ENCODE peak calls at places on chromosomes 6 and 20, in four cellular contexts. S, I, L and P are unnamed samples. For H3K4me1 and H3K27me3, the result is how much of the 10 kb centered on the place peaks cover.

GRCh38 chr6:32940656-32941411 is at the start of gene HLA-DMB:
- DNase-seq in S (peak), I (peak), L (peak), P (no peak)

GRCh38 chr20:14622796-14623195 is 285.4 kb upstream of the FLRT3 start:
- DNase-seq in S (no peak), I (no peak), L (no peak), P (peak)

GRCh38 chr6:163354779-163355431 is 59.6 kb upstream of the QKI start:
- DNase-seq in S (no peak), I (no peak), L (peak), P (peak)

GRCh38 chr6:44381739-44382138 is 5.8 kb upstream of the CDC5L start:
- DNase-seq in S (no peak), I (no peak), L (no peak), P (no peak)

GRCh38 chr20:47667531-47668312 is 117.6 kb downstream of the SULF2 start:
- DNase-seq in S (no peak), I (no peak), L (no peak), P (no peak)

GRCh38 chr6:38319259-38320255 is 320.2 kb downstream of the BTBD9 start:
- DNase-seq in S (no peak), I (peak), L (no peak), P (no peak)

GRCh38 chr6:136742125-136742524 is 50.2 kb downstream of the MAP3K5 start:
- DNase-seq in S (no peak), I (no peak), L (no peak), P (no peak)

GRCh38 chr20:34663213-34663943 is 13.5 kb downstream of the PIGU start:
- DNase-seq in S (no peak), I (no peak), L (no peak), P (no peak)

GRCh38 chr20:25223179-25223661 is 24.7 kb upstream of the PYGB start:
- DNase-seq in S (peak), I (no peak), L (no peak), P (peak)

GRCh38 chr6:33578588-33579011 is 1.5 kb downstream of the BAK1 start:
- DNase-seq in S (no peak), I (no peak), L (peak), P (no peak)

GRCh38 chr6:159062564-159062945 is 17.8 kb upstream of the TAGAP start:
- DNase-seq in S (no peak), I (no peak), L (peak), P (no peak)

GRCh38 chr20:14830466-14830865 is 493.1 kb upstream of the FLRT3 start:
- DNase-seq in S (no peak), I (no peak), L (no peak), P (no peak)

GRCh38 chr6:130965657-130966056 is 97.4 kb downstream of the EPB41L2 start:
- DNase-seq in S (no peak), I (no peak), L (no peak), P (no peak)

GRCh38 chr6:107999341-107999740 is 41.3 kb upstream of the SEC63 start:
- DNase-seq in S (no peak), I (no peak), L (no peak), P (no peak)

GRCh38 chr6:150068786-150069648 is at the start of gene ULBP3:
- DNase-seq in S (no peak), I (peak), L (peak), P (peak)

GRCh38 chr6:11585426-11586016 is 48.0 kb downstream of the TMEM170B start:
- DNase-seq in S (peak), I (no peak), L (no peak), P (no peak)

GRCh38 chr6:338815-339262 is 46.6 kb downstream of the DUSP22 start:
- DNase-seq in S (no peak), I (no peak), L (no peak), P (no peak)
- H3K4me1 ChIP-seq in S (under half), I (under half), L (under half), P (under half)

GRCh38 chr6:70151616-70152015 is 151.3 kb downstream of the COL9A1 start:
- DNase-seq in S (no peak), I (peak), L (no peak), P (no peak)
- H3K27me3 ChIP-seq in S (under half), I (under half), L (under half), P (under half)

GRCh38 chr6:69792292-69792691 is 4.5 kb downstream of the LMBRD1 start:
- DNase-seq in S (no peak), I (peak), L (no peak), P (no peak)

GRCh38 chr6:69796081-69796626 is 656 bp downstream of the LMBRD1 start:
- DNase-seq in S (no peak), I (peak), L (peak), P (no peak)

GRCh38 chr6:69796627-69797390 is at the start of gene LMBRD1:
- DNase-seq in S (peak), I (peak), L (peak), P (peak)

GRCh38 chr6:69791065-69791471 is 5.7 kb downstream of the LMBRD1 start:
- DNase-seq in S (no peak), I (no peak), L (no peak), P (no peak)

GRCh38 chr6:69795469-69796080 is 1.2 kb downstream of the LMBRD1 start:
- DNase-seq in S (no peak), I (no peak), L (no peak), P (no peak)
- H3K4me1 ChIP-seq in S (under half), I (under half), L (under half), P (under half)

DNA sequence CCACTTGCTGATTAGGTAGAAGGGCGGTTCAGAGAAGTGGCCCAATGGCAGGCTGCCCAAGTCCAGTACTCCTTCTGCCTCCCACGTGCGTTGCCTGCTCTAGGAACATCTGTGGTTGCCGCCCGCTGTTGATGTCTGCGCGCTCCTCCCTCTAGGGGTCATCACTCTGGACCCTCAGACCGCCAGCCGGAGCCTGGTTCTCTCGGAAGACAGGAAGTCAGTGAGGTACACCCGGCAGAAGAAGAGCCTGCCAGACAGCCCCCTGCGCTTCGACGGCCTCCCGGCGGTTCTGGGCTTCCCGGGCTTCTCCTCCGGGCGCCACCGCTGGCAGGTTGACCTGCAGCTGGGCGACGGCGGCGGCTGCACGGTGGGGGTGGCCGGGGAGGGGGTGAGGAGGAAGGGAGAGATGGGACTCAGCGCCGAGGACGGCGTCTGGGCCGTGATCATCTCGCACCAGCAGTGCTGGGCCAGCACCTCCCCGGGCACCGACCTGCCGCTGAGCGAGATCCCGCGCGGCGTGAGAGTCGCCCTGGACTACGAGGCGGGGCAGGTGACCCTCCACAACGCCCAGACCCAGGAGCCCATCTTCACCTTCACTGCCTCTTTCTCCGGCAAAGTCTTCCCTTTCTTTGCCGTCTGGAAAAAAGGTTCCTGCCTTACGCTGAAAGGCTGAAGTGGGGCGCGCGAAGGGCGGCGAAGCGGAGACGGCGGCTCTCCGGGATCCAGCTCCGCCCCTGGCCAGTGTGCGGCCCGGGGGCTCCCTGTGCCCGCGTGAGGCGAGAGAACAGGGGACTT is 8.5 kb downstream of the TRIM15 start:
- DNase-seq in S (no peak), I (no peak), L (no peak), P (peak)
- H3K27me3 ChIP-seq in S (under half), I (under half), L (under half), P (under half)

GRCh38 chr6:3162565-3163247 is 5.4 kb upstream of the TUBB2A start:
- DNase-seq in S (no peak), I (peak), L (peak), P (peak)
- H3K4me1 ChIP-seq in S (under half), I (under half), L (under half), P (under half)

GRCh38 chr20:623041-623440 is 12.9 kb upstream of the TCF15 start:
- DNase-seq in S (no peak), I (no peak), L (no peak), P (no peak)
- H3K27me3 ChIP-seq in S (under half), I (under half), L (under half), P (under half)